ENCODE peak calls at places on chromosomes 12 and 14, in ten cellular contexts. G is lower lobe of right lung, Z is heart left ventricle, Y is spleen, I is WERI-Rb-1, F is Peyer's patch, O is lung, E is aorta, K is osteoblast, L is mammary epithelial cell. J is an unnamed sample. For H3K9me3, the result is how much of the 10 kb centered on the place peaks cover.

GRCh38 chr12:24752763-24753462 is 196.0 kb downstream of the BCAT1 start:
- DNase-seq in F (no peak), O (no peak), I (no peak), K (no peak), Y (no peak), G (no peak), L (no peak), Z (no peak), E (no peak), J (no peak)

GRCh38 chr14:76236172-76237130 is 84.7 kb downstream of the GPATCH2L start:
- DNase-seq in F (no peak), Y (no peak), G (no peak), Z (no peak), I (no peak), O (no peak), E (no peak), K (no peak), L (no peak), J (no peak)

GRCh38 chr12:12582895-12583303 is 20.2 kb upstream of the DUSP16 start:
- DNase-seq in Y (no peak), I (no peak), Z (no peak), L (peak), G (no peak), O (peak), F (no peak), K (no peak), E (no peak), J (no peak)

GRCh38 chr14:68610251-68610793 is 182.5 kb downstream of the ZFP36L1 start:
- DNase-seq in Z (no peak), L (no peak), E (no peak), K (no peak), G (no peak), O (no peak), Y (no peak), F (no peak), I (no peak), J (no peak)

GRCh38 chr14:88170333-88170732 is 152.7 kb downstream of the KCNK10 start:
- DNase-seq in Y (no peak), K (peak), L (no peak), F (no peak), E (no peak), O (no peak), Z (no peak), I (no peak), G (no peak), J (no peak)

GRCh38 chr14:85991156-85991555 is 461.2 kb downstream of the FLRT2 start:
- DNase-seq in I (no peak), G (no peak), K (no peak), Z (no peak), E (no peak), L (no peak), F (no peak), Y (no peak), O (no peak), J (no peak)

GRCh38 chr12:27627123-27627835 is 69.0 kb upstream of the REP15 start:
- DNase-seq in I (no peak), K (no peak), F (no peak), E (no peak), G (no peak), L (peak), Z (no peak), O (no peak), Y (no peak), J (no peak)

GRCh38 chr14:106372870-106373657 is 846.7 kb downstream of the TMEM121 start:
- DNase-seq in K (no peak), L (no peak), Z (no peak), F (peak), Y (peak), O (peak), E (peak), G (peak), I (peak), J (peak)

GRCh38 chr12:86275356-86275755 is 19.2 kb upstream of the MGAT4C start:
- DNase-seq in Y (no peak), L (no peak), G (no peak), I (peak), Z (no peak), F (no peak), O (no peak), K (no peak), E (no peak), J (no peak)

GRCh38 chr14:53391631-53392030 is 238.5 kb upstream of the DDHD1 start:
- DNase-seq in Y (no peak), F (no peak), K (peak), L (peak), O (no peak), E (no peak), G (no peak), Z (no peak), I (no peak), J (no peak)

GRCh38 chr12:46387697-46388096 is 15.1 kb upstream of the SLC38A2 start:
- DNase-seq in K (no peak), G (no peak), Z (no peak), Y (peak), L (no peak), O (no peak), E (no peak), F (peak), I (no peak), J (no peak)

GRCh38 chr12:26298785-26299621 is 103.6 kb downstream of the SSPN start:
- DNase-seq in Z (no peak), G (no peak), F (no peak), K (peak), E (no peak), Y (no peak), I (no peak), L (peak), O (no peak), J (no peak)

GRCh38 chr14:103391048-103391447 is 5.8 kb downstream of the MARK3 start:
- DNase-seq in Z (no peak), O (no peak), G (no peak), E (no peak), Y (no peak), I (peak), L (peak), K (peak), F (peak), J (no peak)

GRCh38 chr12:131279281-131279921 is 325.7 kb downstream of the ADGRD1 start:
- DNase-seq in L (no peak), Y (peak), Z (peak), K (peak), E (peak), O (no peak), G (peak), F (peak), I (peak), J (no peak)

GRCh38 chr14:26938054-26938453 is 340.2 kb upstream of the NOVA1 start:
- DNase-seq in K (no peak), Z (no peak), I (no peak), L (no peak), G (no peak), E (no peak), F (no peak), O (no peak), Y (no peak), J (no peak)

GRCh38 chr12:67919406-67919805 is 69.8 kb upstream of the IFNG-AS1 start:
- DNase-seq in F (no peak), O (no peak), G (no peak), Y (no peak), K (no peak), Z (no peak), E (no peak), I (no peak), L (peak), J (no peak)

GRCh38 chr12:76944892-76945291 is 66.1 kb upstream of the CSRP2 start:
- DNase-seq in O (no peak), E (no peak), L (no peak), G (no peak), I (no peak), Y (no peak), Z (no peak), F (no peak), K (no peak), J (no peak)

GRCh38 chr14:33986804-33987203 is 35.9 kb upstream of the EGLN3 start:
- DNase-seq in L (peak), Z (no peak), I (no peak), E (no peak), K (no peak), O (no peak), F (no peak), G (no peak), Y (no peak), J (no peak)

GRCh38 chr12:24798335-24798734 is 150.6 kb downstream of the BCAT1 start:
- DNase-seq in O (no peak), E (no peak), Y (no peak), Z (no peak), F (no peak), I (no peak), L (no peak), G (no peak), K (no peak), J (no peak)

GRCh38 chr12:93125126-93125525 is 196.0 kb upstream of the EEA1 start:
- DNase-seq in K (peak), O (no peak), I (no peak), E (no peak), G (no peak), L (no peak), Z (no peak), Y (no peak), F (no peak), J (no peak)

GRCh38 chr12:121223947-121224285 is 14.0 kb downstream of the P2RX4 start:
- DNase-seq in Z (no peak), G (no peak), I (no peak), O (no peak), E (no peak), F (no peak), K (peak), Y (no peak), L (no peak), J (no peak)

GRCh38 chr14:60315181-60315580 is 66.2 kb downstream of the PPM1A start:
- DNase-seq in E (no peak), L (no peak), I (no peak), F (no peak), O (no peak), Y (no peak), K (no peak), G (no peak), Z (no peak), J (no peak)

GRCh38 chr14:68230941-68231717 is 411.6 kb downstream of the RAD51B start:
- DNase-seq in L (peak), I (peak), G (no peak), E (no peak), Z (no peak), Y (no peak), K (no peak), F (no peak), O (no peak), J (no peak)

GRCh38 chr14:99876406-99876805 is 83.2 kb downstream of the EML1 start:
- DNase-seq in G (no peak), I (peak), Y (no peak), F (no peak), L (no peak), E (no peak), Z (no peak), O (no peak), K (no peak), J (no peak)

GRCh38 chr14:100585448-100586152 is 1.6 kb downstream of the BEGAIN start:
- DNase-seq in G (peak), O (no peak), I (no peak), Y (peak), F (no peak), L (no peak), K (peak), E (no peak), Z (no peak), J (no peak)

GRCh38 chr14:105945891-105946290 is 419.5 kb downstream of the TMEM121 start:
- DNase-seq in G (no peak), Z (no peak), I (no peak), L (no peak), F (no peak), E (no peak), K (peak), O (peak), Y (no peak), J (peak)

GRCh38 chr14:90656986-90657385 is 159.2 kb downstream of the TTC7B start:
- DNase-seq in I (no peak), G (no peak), E (no peak), O (no peak), L (no peak), K (no peak), Z (peak), F (no peak), Y (no peak), J (no peak)

GRCh38 chr12:131356485-131356884 is 354.4 kb upstream of the SFSWAP start:
- DNase-seq in F (peak), Z (no peak), Y (no peak), L (no peak), E (peak), G (no peak), O (no peak), K (no peak), I (no peak), J (no peak)

GRCh38 chr12:108839011-108839889 is 18.1 kb downstream of the SSH1 start:
- DNase-seq in Y (peak), F (no peak), I (no peak), L (peak), O (no peak), E (peak), K (no peak), Z (peak), G (peak), J (no peak)

GRCh38 chr12:1473418-1473817 is 121.0 kb downstream of the FBXL14 start:
- DNase-seq in I (no peak), O (no peak), Z (no peak), E (no peak), Y (peak), K (no peak), G (no peak), L (peak), F (peak), J (peak)

GRCh38 chr12:128111951-128112350 is 155.0 kb upstream of the TMEM132C start:
- DNase-seq in I (no peak), O (no peak), F (no peak), K (no peak), E (no peak), Z (no peak), G (no peak), Y (no peak), L (no peak), J (no peak)

GRCh38 chr14:60233251-60233650 is 15.8 kb upstream of the PPM1A start:
- DNase-seq in L (no peak), I (no peak), Y (no peak), G (no peak), E (no peak), F (no peak), Z (no peak), O (no peak), K (no peak), J (no peak)

GRCh38 chr12:87923361-87923760 is 105.8 kb downstream of the C12orf50 start:
- DNase-seq in Z (no peak), L (no peak), G (no peak), E (no peak), Y (no peak), K (no peak), I (no peak), O (no peak), F (no peak), J (no peak)

DNA sequence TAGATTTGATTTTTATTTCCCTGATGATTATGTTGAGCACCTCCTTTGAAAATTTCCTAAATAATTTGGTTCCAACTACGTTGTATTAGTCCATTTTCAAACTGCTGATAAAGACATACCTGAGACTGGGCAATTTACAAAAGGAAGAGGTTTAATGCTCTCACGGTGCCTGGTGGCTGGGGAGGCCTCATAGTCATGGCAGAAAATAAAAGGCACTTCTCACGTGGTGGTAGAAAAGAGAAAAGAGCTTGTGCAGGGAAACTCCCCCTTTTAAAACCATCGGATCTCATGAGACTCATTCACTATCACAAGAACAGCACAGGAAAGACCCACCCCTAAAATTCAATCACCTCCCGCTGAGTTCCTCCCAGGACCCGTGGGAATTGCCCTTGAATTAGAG is 372.3 kb downstream of the RPL10L start:
- DNase-seq in K (no peak), L (no peak), G (no peak), E (no peak), F (no peak), I (no peak), O (no peak), Y (no peak), Z (no peak), J (no peak)
- H3K4me3 ChIP-seq in K (no peak), L (no peak), G (no peak), E (no peak), F (no peak), I (no peak), O (no peak), Y (no peak), Z (no peak), J (no peak)

GRCh38 chr12:3405821-3406220 is 85.2 kb upstream of the PRMT8 start:
- DNase-seq in F (no peak), Z (no peak), G (no peak), K (no peak), I (no peak), L (no peak), O (no peak), Y (no peak), E (no peak), J (no peak)

GRCh38 chr12:3409662-3410061 is 81.3 kb upstream of the PRMT8 start:
- DNase-seq in K (no peak), F (no peak), E (no peak), L (no peak), Y (no peak), G (no peak), Z (no peak), O (no peak), I (no peak), J (no peak)

GRCh38 chr12:3407723-3408122 is 83.3 kb upstream of the PRMT8 start:
- DNase-seq in F (no peak), K (no peak), E (no peak), Y (no peak), G (no peak), I (no peak), L (no peak), O (no peak), Z (no peak), J (no peak)
- H3K9me3 ChIP-seq in F (under half), K (under half), E (under half), Y (half or more), G (under half), I (under half), L (under half), O (under half), Z (under half), J (under half)

GRCh38 chr12:62379723-62380045 is 86.9 kb upstream of the MON2 start:
- DNase-seq in F (no peak), E (no peak), O (no peak), Y (no peak), I (no peak), Z (no peak), G (no peak), L (no peak), K (no peak), J (no peak)

GRCh38 chr12:62379026-62379722 is 87.5 kb upstream of the MON2 start:
- DNase-seq in K (peak), L (no peak), Z (no peak), E (no peak), F (no peak), I (no peak), Y (no peak), G (no peak), O (no peak), J (no peak)

GRCh38 chr12:62382526-62382925 is 84.1 kb upstream of the MON2 start:
- DNase-seq in K (no peak), I (no peak), Z (no peak), G (no peak), E (no peak), O (no peak), Y (no peak), F (no peak), L (no peak), J (no peak)
- H3K4me3 ChIP-seq in K (no peak), I (no peak), Z (no peak), G (no peak), E (no peak), O (no peak), Y (no peak), F (no peak), L (no peak), J (no peak)

GRCh38 chr12:6644257-6644596 is 3.0 kb downstream of the ACRBP start:
- DNase-seq in K (no peak), Y (no peak), I (no peak), Z (no peak), G (no peak), F (no peak), L (no peak), E (no peak), O (no peak), J (no peak)
- H3K9me3 ChIP-seq in K (under half), Y (under half), I (under half), Z (under half), G (under half), F (under half), L (under half), E (under half), O (under half), J (under half)

GRCh38 chr12:62273724-62274380 is 13.6 kb downstream of the USP15 start:
- DNase-seq in Y (no peak), F (no peak), G (no peak), E (no peak), I (no peak), O (no peak), L (no peak), K (no peak), Z (no peak), J (no peak)
- H3K4me3 ChIP-seq in Y (no peak), F (no peak), G (no peak), E (no peak), I (no peak), O (no peak), L (no peak), K (no peak), Z (no peak), J (no peak)

DNA sequence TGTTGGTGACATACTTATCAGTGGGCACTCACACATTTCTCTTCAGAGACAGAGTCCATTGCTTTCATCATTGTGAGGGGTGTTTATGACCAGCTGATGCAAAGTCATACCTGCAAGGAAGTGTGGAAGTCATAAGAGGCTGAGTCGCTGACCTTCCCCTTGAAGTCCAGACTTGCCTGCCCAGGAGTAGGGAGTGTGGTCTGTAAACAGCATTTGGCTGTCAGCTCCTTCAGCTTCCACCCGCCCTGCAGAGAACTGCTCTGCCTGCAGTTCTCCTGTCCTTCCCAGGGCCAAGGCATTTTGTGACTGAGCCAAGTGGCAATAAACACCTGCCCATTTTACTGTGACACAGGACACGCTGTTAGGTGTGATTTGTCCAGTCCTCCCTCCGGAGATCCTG is 801.3 kb downstream of the BCL11B start:
- DNase-seq in E (no peak), O (no peak), G (no peak), K (peak), Z (no peak), F (no peak), I (no peak), Y (no peak), L (peak), J (no peak)
- H3K9me3 ChIP-seq in E (under half), O (under half), G (under half), K (under half), Z (under half), F (under half), I (under half), Y (under half), L (under half), J (under half)

GRCh38 chr14:24397639-24398297 is 1.0 kb upstream of the NYNRIN start:
- DNase-seq in O (no peak), I (no peak), E (no peak), L (no peak), F (peak), G (no peak), Z (no peak), K (no peak), Y (no peak), J (no peak)
- H3K4me3 ChIP-seq in O (no peak), I (no peak), E (no peak), L (no peak), F (no peak), G (no peak), Z (peak), K (no peak), Y (no peak), J (no peak)